ENCODE peak calls at places on chromosomes 3 and 15, in four cellular contexts. I, L, S and P are unnamed samples.

GRCh38 chr15:31241888-31242287 is 84.7 kb upstream of the KLF13 start:
- DNase-seq in S (no peak), I (no peak), L (no peak), P (no peak)

GRCh38 chr15:36798366-36798765 is 218.9 kb downstream of the CDIN1 start:
- DNase-seq in I (no peak), S (no peak), L (peak), P (no peak)

GRCh38 chr15:93146196-93146595 is 57.2 kb upstream of the RGMA start:
- DNase-seq in I (no peak), S (no peak), L (no peak), P (no peak)

GRCh38 chr3:126310816-126311215 is 46.4 kb downstream of the KLF15 start:
- DNase-seq in S (no peak), I (no peak), L (no peak), P (no peak)

GRCh38 chr3:127035672-127036071 is 52.8 kb downstream of the PLXNA1 start:
- DNase-seq in S (no peak), I (no peak), L (peak), P (no peak)

GRCh38 chr3:167437428-167438139 is 36.3 kb downstream of the SERPINI2 start:
- DNase-seq in S (no peak), L (no peak), I (no peak), P (no peak)

GRCh38 chr15:91956026-91956723 is 102.7 kb downstream of the SLCO3A1 start:
- DNase-seq in I (no peak), L (peak), S (no peak), P (no peak)

GRCh38 chr15:85337398-85338074 is 42.9 kb upstream of the AKAP13 start:
- DNase-seq in I (no peak), S (no peak), L (peak), P (no peak)

GRCh38 chr15:89129816-89130134 is 41.5 kb downstream of the ABHD2 start:
- DNase-seq in L (no peak), S (no peak), I (no peak), P (no peak)
- TF ChIP-seq CTCF in L (no peak), S (no peak), I (peak), P (no peak)

GRCh38 chr3:65334045-65334665 is 646.4 kb upstream of the ADAMTS9 start:
- DNase-seq in S (no peak), I (no peak), L (peak), P (no peak)
- TF ChIP-seq CTCF in S (no peak), I (no peak), L (no peak), P (peak)

DNA sequence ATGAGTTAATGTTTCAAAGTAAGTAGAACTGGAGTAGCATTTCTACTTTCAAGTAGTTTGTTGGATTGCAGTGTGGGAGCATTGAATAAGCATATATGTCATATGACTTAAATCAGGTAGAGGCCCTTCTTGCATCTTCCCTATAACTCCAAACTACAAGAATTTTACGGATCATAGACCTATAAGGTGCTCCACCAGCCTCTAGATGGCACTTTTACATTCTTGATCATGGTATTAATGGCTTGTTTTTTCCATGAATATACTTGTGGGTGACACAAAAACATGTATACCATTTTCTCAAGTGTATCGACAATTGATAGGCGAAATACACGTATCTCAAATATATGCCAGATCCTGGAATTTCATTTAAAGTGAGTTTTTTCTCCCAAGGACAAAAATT is 311.1 kb downstream of the ZPLD1 start:
- DNase-seq in I (no peak), S (no peak), L (peak), P (no peak)
- TF ChIP-seq CTCF in I (no peak), S (no peak), L (no peak), P (no peak)

GRCh38 chr15:89358435-89358754 is 23.8 kb upstream of the POLG start:
- DNase-seq in S (no peak), I (no peak), L (no peak), P (no peak)

GRCh38 chr15:89358755-89359439 is 24.3 kb upstream of the POLG start:
- DNase-seq in I (peak), L (peak), S (peak), P (peak)

GRCh38 chr15:89359471-89360293 is 25.1 kb upstream of the POLG start:
- DNase-seq in I (no peak), L (no peak), S (no peak), P (no peak)

GRCh38 chr15:89353991-89354390 is 19.4 kb upstream of the POLG start:
- DNase-seq in I (no peak), S (no peak), L (no peak), P (no peak)

DNA sequence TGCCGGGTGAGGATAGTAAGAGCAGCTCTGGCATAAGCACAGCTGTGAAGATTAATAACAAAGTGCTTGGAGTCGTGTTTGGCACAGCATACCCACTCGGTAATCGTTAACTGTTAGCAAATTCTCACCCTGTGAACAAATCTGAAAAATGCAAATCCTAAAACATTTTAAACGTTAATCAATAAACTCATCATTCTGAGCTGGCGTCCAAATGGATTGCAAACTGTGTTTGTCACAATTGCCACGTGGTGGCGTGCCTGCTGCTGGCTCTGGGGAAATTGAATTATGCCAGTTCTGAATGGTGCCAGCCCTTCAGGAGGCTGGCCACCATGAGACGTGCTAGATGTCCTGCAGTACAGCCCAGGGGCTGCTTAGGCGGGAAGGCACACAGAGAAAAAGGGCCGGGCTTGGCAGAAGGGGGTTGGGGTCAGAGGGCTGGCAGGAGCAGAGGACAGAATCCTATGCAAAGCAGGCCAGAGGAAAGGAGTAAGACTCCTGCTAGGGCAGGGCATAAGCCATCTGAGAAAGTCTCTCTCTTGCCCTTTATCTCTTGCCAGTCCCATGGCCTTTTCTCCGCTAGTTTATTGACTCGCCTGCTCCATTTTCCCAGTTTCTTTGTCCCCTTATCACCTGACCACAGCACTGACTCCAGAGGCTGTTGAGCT is 22.1 kb upstream of the POLG start:
- DNase-seq in L (peak), I (no peak), S (no peak), P (no peak)
- TF ChIP-seq CTCF in L (peak), I (no peak), S (peak), P (peak)

GRCh38 chr3:30966896-30967295 is 72.4 kb upstream of the GADL1 start:
- DNase-seq in L (no peak), S (no peak), I (no peak), P (no peak)

GRCh38 chr3:30964612-30965011 is 70.2 kb upstream of the GADL1 start:
- DNase-seq in S (no peak), L (no peak), I (no peak), P (no peak)

GRCh38 chr3:30972449-30972848 is 78.0 kb upstream of the GADL1 start:
- DNase-seq in I (no peak), L (no peak), S (no peak), P (no peak)

GRCh38 chr3:30970183-30970582 is 75.7 kb upstream of the GADL1 start:
- DNase-seq in L (peak), I (no peak), S (no peak), P (no peak)
- TF ChIP-seq CTCF in L (peak), I (peak), S (no peak), P (no peak)

GRCh38 chr3:173993299-173993698 is 595.8 kb downstream of the NLGN1 start:
- DNase-seq in I (no peak), L (peak), S (no peak), P (no peak)
- TF ChIP-seq CTCF in I (no peak), L (peak), S (no peak), P (peak)

DNA sequence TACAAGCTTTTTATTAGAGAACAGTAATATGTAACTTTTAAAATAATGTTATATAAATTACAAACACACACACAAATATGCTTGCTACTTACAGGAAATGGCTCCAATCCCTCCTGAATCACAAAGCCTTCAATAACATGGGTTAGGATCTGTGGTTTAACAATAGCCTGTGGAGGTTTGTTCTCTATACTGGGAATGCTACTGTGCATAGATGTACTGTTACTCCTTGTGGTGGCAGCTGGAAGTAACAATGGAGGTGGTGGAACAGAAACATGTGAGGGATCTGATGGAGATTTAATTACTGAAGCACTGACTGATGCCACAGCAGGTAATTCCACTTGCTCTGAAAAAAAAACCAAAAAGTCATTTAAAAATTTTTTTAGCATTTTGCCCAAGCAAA is 64.4 kb downstream of the PHC3 start:
- DNase-seq in S (no peak), L (peak), I (no peak), P (no peak)
- TF ChIP-seq CTCF in S (peak), L (peak), I (no peak), P (peak)

GRCh38 chr3:80785475-80785874 is 976.0 kb downstream of the GBE1 start:
- DNase-seq in I (no peak), S (no peak), L (no peak), P (no peak)
- TF ChIP-seq CTCF in I (no peak), S (peak), L (no peak), P (peak)

DNA sequence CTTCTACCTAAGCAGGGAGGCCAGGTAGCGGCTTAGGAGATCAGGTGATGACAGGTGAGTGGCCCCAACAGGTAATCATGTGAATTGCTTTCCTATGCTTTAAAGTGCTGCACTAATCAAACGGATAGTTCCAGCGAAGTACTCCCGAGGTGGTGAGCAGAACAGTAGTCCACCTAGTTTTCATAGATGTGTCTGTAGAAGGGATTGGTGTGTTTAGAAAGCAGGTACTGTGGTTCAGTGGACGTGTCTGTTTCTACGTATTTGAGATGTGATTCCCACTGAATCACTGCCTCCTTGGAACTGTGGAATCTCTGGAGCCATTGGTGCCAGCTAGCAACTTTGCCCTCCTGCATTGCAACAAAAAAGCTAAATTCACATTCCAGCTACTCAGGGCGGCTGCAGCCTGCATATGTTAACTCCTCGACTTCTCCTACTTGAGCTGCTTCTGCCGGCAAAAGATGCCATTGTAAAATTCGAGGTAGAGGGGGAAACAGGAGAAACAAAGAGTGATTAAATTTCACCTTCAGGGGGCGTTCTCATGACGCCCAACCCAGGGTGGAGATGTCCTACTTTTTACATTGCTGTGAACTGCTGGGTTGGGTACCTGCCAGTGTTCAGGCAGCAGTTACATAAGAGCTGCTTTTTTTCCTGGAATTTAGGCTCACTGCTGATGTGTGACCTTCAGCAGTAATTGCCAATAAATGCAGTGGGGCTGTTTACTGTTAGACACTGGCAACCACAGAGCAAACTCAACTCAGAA is 227.3 kb downstream of the ITPR1 start:
- DNase-seq in S (no peak), I (no peak), L (peak), P (no peak)
- TF ChIP-seq CTCF in S (no peak), I (no peak), L (peak), P (no peak)